ENCODE peak calls at places on chromosomes 7 and 10, in eight cellular contexts. B, G, J, Z, E, F, L and T are unnamed samples.

GRCh38 chr10:131556897-131557500 is 245.5 kb upstream of the TCERG1L start:
- DNase-seq in F (no peak), L (no peak), J (no peak), Z (no peak), E (no peak), B (no peak), G (no peak), T (no peak)

GRCh38 chr10:132450825-132451505 is 54.0 kb downstream of the PWWP2B start:
- DNase-seq in Z (no peak), E (no peak), L (peak; percentile 23), J (no peak), F (no peak), G (no peak), B (no peak), T (no peak)

GRCh38 chr10:71857934-71858890 is 7.2 kb upstream of the PSAP start:
- DNase-seq in B (no peak), G (no peak), J (no peak), Z (no peak), L (no peak), F (no peak), E (no peak), T (no peak)

GRCh38 chr7:151868805-151869188 is 8.1 kb downstream of the PRKAG2 start:
- DNase-seq in G (no peak), Z (no peak), E (no peak), B (no peak), J (peak; percentile 63), L (no peak), F (no peak), T (no peak)

GRCh38 chr10:484925-485661 is 204.4 kb downstream of the DIP2C start:
- DNase-seq in L (no peak), G (no peak), E (no peak), B (no peak), J (no peak), F (no peak), Z (peak; percentile 43), T (no peak)

GRCh38 chr7:122885583-122886356 is 490 bp downstream of the CADPS2 start:
- DNase-seq in Z (peak; percentile 39), L (peak; percentile 59), B (no peak), E (peak; percentile 43), J (peak; percentile 58), G (peak; percentile 79), F (no peak), T (peak; percentile 41)

GRCh38 chr10:72567884-72568283 is 58.0 kb downstream of the MICU1 start:
- DNase-seq in F (peak; percentile 32), G (peak; percentile 33), J (no peak), L (no peak), E (peak; percentile 17), Z (peak; percentile 27), B (no peak), T (no peak)

GRCh38 chr10:79202188-79203013 is 133.6 kb downstream of the ZMIZ1 start:
- DNase-seq in B (no peak), G (peak; percentile 73), J (peak; percentile 26), L (peak; percentile 65), F (peak; percentile 58), E (peak; percentile 55), Z (peak; percentile 65), T (peak; percentile 49)

GRCh38 chr7:5670173-5670933 is 111.1 kb downstream of the RNF216 start:
- DNase-seq in F (peak; percentile 50), Z (peak; percentile 43), B (no peak), L (no peak), G (no peak), E (no peak), J (no peak), T (no peak)

GRCh38 chr10:69685802-69686585 is 55.9 kb downstream of the FAM241B start:
- DNase-seq in Z (no peak), E (no peak), B (no peak), J (peak; percentile 32), F (no peak), L (no peak), G (peak; percentile 74), T (no peak)

GRCh38 chr10:8013011-8013410 is 41.5 kb upstream of the GATA3 start:
- DNase-seq in L (no peak), J (no peak), Z (no peak), E (no peak), G (no peak), F (no peak), B (no peak), T (no peak)

GRCh38 chr10:59222788-59223187 is 46.3 kb downstream of the PHYHIPL start:
- DNase-seq in G (no peak), Z (no peak), J (no peak), B (no peak), F (no peak), L (no peak), E (no peak), T (no peak)

GRCh38 chr7:107002131-107002803 is 42.2 kb upstream of the PRKAR2B start:
- DNase-seq in Z (no peak), G (no peak), E (no peak), B (no peak), J (no peak), L (no peak), F (no peak), T (no peak)

GRCh38 chr7:41816111-41816510 is 113.2 kb upstream of the INHBA start:
- DNase-seq in F (no peak), L (no peak), E (peak; percentile 24), G (no peak), J (no peak), B (no peak), Z (no peak), T (no peak)

GRCh38 chr7:2954433-2954853 is 89.2 kb downstream of the CARD11 start:
- DNase-seq in L (no peak), J (no peak), Z (peak; percentile 10), B (no peak), F (no peak), E (no peak), G (no peak), T (no peak)

GRCh38 chr10:50395279-50395678 is 144.0 kb upstream of the ASAH2 start:
- DNase-seq in J (no peak), B (no peak), G (no peak), F (no peak), Z (no peak), L (no peak), E (no peak), T (no peak)

GRCh38 chr7:151837285-151838042 is 39.5 kb downstream of the PRKAG2 start:
- DNase-seq in F (no peak), G (no peak), B (no peak), E (no peak), L (peak; percentile 44), J (no peak), Z (no peak), T (no peak)